ENCODE peak calls at places on chromosome X, in five cellular contexts. W is A549, T is GM12878, L is HepG2, G is K562. F is an unnamed sample.

GRCh38 chrX:97740886-97741285 is 857.2 kb downstream of the RPA4 start:
- DNase-seq in W (no peak), T (no peak), L (no peak), G (no peak), F (no peak)

GRCh38 chrX:148871422-148872152 is 371.2 kb downstream of the AFF2 start:
- DNase-seq in W (no peak), T (no peak), L (no peak), G (no peak), F (no peak)

GRCh38 chrX:13153796-13154195 is 109.4 kb upstream of the FAM9C start:
- DNase-seq in W (no peak), T (no peak), L (no peak), G (no peak), F (no peak)

GRCh38 chrX:111719426-111720210 is 38.6 kb downstream of the ALG13 start:
- DNase-seq in W (peak), T (no peak), L (no peak), G (no peak), F (no peak)

GRCh38 chrX:31356501-31357263 is 284.8 kb upstream of the FTHL17 start:
- DNase-seq in W (no peak), T (no peak), L (peak), G (no peak), F (no peak)

GRCh38 chrX:38870386-38870895 is 69.2 kb downstream of the MID1IP1 start:
- DNase-seq in W (no peak), T (no peak), L (no peak), G (peak), F (no peak)

GRCh38 chrX:155819966-155820491 is 61.1 kb upstream of the VAMP7 start:
- DNase-seq in W (peak), T (peak), L (peak), G (peak), F (peak)

GRCh38 chrX:39728025-39728424 is 369.7 kb downstream of the BCOR start:
- DNase-seq in W (no peak), T (no peak), L (no peak), G (no peak), F (no peak)

GRCh38 chrX:81202413-81202794 is 502 bp downstream of the SH3BGRL start:
- DNase-seq in W (no peak), T (no peak), L (no peak), G (peak), F (no peak)

GRCh38 chrX:111288841-111289240 is 18.6 kb upstream of the CAPN6 start:
- DNase-seq in W (no peak), T (no peak), L (no peak), G (no peak), F (no peak)

GRCh38 chrX:20514358-20514757 is 247.6 kb upstream of the RPS6KA3 start:
- DNase-seq in W (peak), T (no peak), L (peak), G (peak), F (peak)

GRCh38 chrX:20252392-20253231 is 14.1 kb downstream of the RPS6KA3 start:
- DNase-seq in W (peak), T (no peak), L (peak), G (peak), F (peak)

GRCh38 chrX:16320765-16321355 is 153.6 kb downstream of the MAGEB17 start:
- DNase-seq in W (peak), T (no peak), L (no peak), G (no peak), F (no peak)

GRCh38 chrX:44675364-44676024 is 132.8 kb upstream of the FUNDC1 start:
- DNase-seq in W (peak), T (no peak), L (no peak), G (peak), F (no peak)

DNA sequence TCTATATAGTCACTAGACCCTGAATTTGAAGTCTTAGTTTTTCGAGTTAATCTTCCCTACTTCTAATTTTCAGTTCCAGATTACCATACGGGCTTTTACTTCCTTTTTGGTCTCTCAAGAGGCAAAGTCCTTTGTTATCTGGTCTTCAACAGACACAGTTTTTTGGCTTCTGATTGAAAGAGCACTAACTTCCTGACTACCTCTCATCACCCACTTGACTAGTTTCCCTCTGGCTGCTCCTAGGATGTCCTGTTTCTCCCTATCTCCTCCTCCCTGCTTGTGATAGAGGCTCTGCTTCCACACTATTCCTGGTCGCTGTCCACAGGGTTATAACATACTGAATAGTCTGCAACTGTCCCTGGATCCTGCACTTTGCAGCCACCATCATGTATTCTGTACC is 16.7 kb upstream of the WDR44 start:
- DNase-seq in W (no peak), T (no peak), L (no peak), G (peak), F (no peak)
- TF ChIP-seq MAX in W (no peak), T (no peak), L (no peak), G (no peak), F (no peak)

GRCh38 chrX:48601741-48602394 is 4.6 kb downstream of the WDR13 start:
- DNase-seq in W (no peak), T (no peak), L (no peak), G (no peak), F (no peak)
- TF ChIP-seq CEBPB in W (no peak), T (no peak), L (no peak), G (no peak), F (no peak)

GRCh38 chrX:101393530-101394305 is 2.9 kb downstream of the RPL36A start:
- DNase-seq in W (no peak), T (no peak), L (no peak), G (no peak), F (no peak)
- H3K27ac ChIP-seq in W (no peak), T (no peak), L (no peak), G (peak), F (peak)

GRCh38 chrX:153766871-153767673 is 3.0 kb downstream of the PLXNB3 start:
- DNase-seq in W (no peak), T (no peak), L (no peak), G (no peak), F (no peak)
- TF ChIP-seq MAX in W (no peak), T (no peak), L (no peak), G (no peak), F (no peak)

F was measured in HCT116.